ENCODE peak calls at places on chromosome 16, in four cellular contexts. H, B, Q and P are unnamed samples. For H3K27me3 and H3K4me1, the result is how much of the 10 kb centered on the place peaks cover.

GRCh38 chr16:4465977-4466779 is 8.2 kb downstream of the NMRAL1 start:
- DNase-seq in H (peak), B (no peak), Q (no peak), P (no peak)

GRCh38 chr16:85312642-85313540 is 200.6 kb upstream of the CIBAR2 start:
- DNase-seq in H (no peak), B (no peak), Q (peak), P (no peak)

GRCh38 chr16:86195863-86196630 is 297.1 kb downstream of the IRF8 start:
- DNase-seq in H (no peak), B (no peak), Q (no peak), P (no peak)

GRCh38 chr16:73126453-73126853 is 78.5 kb upstream of the ZFHX3 start:
- DNase-seq in H (peak), B (no peak), Q (no peak), P (peak)

GRCh38 chr16:76535-77272 is 1.3 kb upstream of the MPG start:
- DNase-seq in H (peak), B (peak), Q (peak), P (peak)

GRCh38 chr16:47925811-47926460 is 229.9 kb downstream of the ABCC12 start:
- DNase-seq in H (no peak), B (no peak), Q (no peak), P (no peak)

GRCh38 chr16:67942200-67942509 is 1.8 kb downstream of the LCAT start:
- DNase-seq in H (no peak), B (peak), Q (no peak), P (no peak)

GRCh38 chr16:49345829-49346228 is 27.8 kb upstream of the C16orf78 start:
- DNase-seq in H (no peak), B (no peak), Q (no peak), P (no peak)

GRCh38 chr16:64450170-64450569 is 671.7 kb downstream of the CDH11 start:
- DNase-seq in H (no peak), B (peak), Q (no peak), P (no peak)

GRCh38 chr16:14125708-14126107 is 54.6 kb downstream of the MRTFB start:
- DNase-seq in H (no peak), B (peak), Q (no peak), P (no peak)

GRCh38 chr16:28237754-28238357 is 26.1 kb upstream of the XPO6 start:
- DNase-seq in H (no peak), B (no peak), Q (no peak), P (no peak)

GRCh38 chr16:11349599-11350276 is 4.5 kb downstream of the RMI2 start:
- DNase-seq in H (peak), B (peak), Q (peak), P (peak)

GRCh38 chr16:11050536-11050935 is 106.2 kb downstream of the CLEC16A start:
- DNase-seq in H (no peak), B (no peak), Q (no peak), P (no peak)

GRCh38 chr16:5581963-5582362 is 484.4 kb upstream of the EEF2KMT start:
- DNase-seq in H (no peak), B (no peak), Q (no peak), P (no peak)

GRCh38 chr16:247027-247426 is 12.4 kb downstream of the FAM234A start:
- DNase-seq in H (no peak), B (no peak), Q (peak), P (no peak)

GRCh38 chr16:51151951-51152663 is 1.0 kb upstream of the SALL1 start:
- DNase-seq in H (no peak), B (peak), Q (peak), P (peak)
- H3K27me3 ChIP-seq in H (half or more), B (under half), Q (under half), P (under half)

DNA sequence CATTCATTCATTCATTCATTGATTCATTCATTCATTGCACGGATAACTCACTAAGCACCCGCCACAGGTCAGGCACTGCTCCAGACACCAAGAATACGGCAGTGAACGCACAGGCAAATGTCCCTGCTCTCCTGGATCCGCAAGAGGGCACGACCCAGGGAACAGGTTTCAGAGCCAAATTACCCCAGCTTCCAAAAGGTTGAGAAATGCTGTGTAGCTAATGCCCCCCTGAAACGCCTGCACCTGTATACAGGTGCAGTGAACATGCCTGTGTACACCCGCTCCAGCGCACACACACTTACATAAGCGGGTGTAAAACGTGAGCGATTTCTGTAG is 9.6 kb upstream of the UBE2I start:
- DNase-seq in H (no peak), B (no peak), Q (no peak), P (no peak)
- H3K4me3 ChIP-seq in H (no peak), B (no peak), Q (peak), P (no peak)

GRCh38 chr16:81473561-81473960 is 29.0 kb downstream of the CMIP start:
- DNase-seq in H (peak), B (no peak), Q (no peak), P (peak)

GRCh38 chr16:81478876-81479496 is 34.4 kb downstream of the CMIP start:
- DNase-seq in H (peak), B (peak), Q (no peak), P (peak)

GRCh38 chr16:81473969-81474959 is 29.7 kb downstream of the CMIP start:
- DNase-seq in H (peak), B (no peak), Q (no peak), P (no peak)

GRCh38 chr16:81478294-81478693 is 33.7 kb downstream of the CMIP start:
- DNase-seq in H (peak), B (peak), Q (no peak), P (no peak)

DNA sequence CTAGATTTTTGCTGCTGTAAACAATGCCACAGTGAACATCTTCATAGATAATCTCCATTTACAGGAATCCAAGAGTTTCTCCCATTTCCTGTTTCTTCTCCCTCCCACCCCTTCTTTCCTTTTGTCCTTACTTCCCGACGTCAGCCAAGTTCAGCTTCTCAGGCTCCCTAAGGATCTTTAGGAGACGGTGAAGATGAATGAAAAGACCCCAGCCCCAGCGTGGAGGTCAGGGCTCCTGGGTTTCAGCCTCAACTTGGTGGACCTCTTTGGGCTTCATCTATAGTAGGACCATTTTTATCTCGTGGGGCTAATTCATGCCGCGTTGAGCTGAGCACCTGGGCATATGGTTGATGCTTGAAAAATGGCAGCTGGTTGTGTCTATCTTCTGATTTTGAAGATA is 32.1 kb downstream of the CMIP start:
- DNase-seq in H (no peak), B (no peak), Q (no peak), P (no peak)
- H3K4me1 ChIP-seq in H (half or more), B (under half), Q (under half), P (under half)

GRCh38 chr16:55035956-55036355 is 105.3 kb downstream of the IRX5 start:
- DNase-seq in H (no peak), B (peak), Q (no peak), P (no peak)

GRCh38 chr16:55035037-55035436 is 104.4 kb downstream of the IRX5 start:
- DNase-seq in H (no peak), B (no peak), Q (peak), P (peak)

GRCh38 chr16:55030944-55031343 is 100.3 kb downstream of the IRX5 start:
- DNase-seq in H (no peak), B (no peak), Q (no peak), P (no peak)

GRCh38 chr16:55031481-55031880 is 100.8 kb downstream of the IRX5 start:
- DNase-seq in H (no peak), B (no peak), Q (no peak), P (no peak)

GRCh38 chr16:55033225-55034156 is 102.8 kb downstream of the IRX5 start:
- DNase-seq in H (no peak), B (no peak), Q (no peak), P (no peak)
- H3K27me3 ChIP-seq in H (under half), B (under half), Q (under half), P (under half)